ENCODE peak calls at places on chromosome 14, in five cellular contexts. O is NCI-H345; K is activated CD4-positive, alpha-beta memory T cell treated with anti-CD3 and anti-CD28 coated beads, Interleukin-2, amount 10 ng/mL, durations not matched to agents 7 days and 5 days; G is astrocyte of the cerebellum; N is RWPE1. U is an unnamed sample.

GRCh38 chr14:102195446-102195845 is 55.7 kb downstream of the WDR20 start:
- DNase-seq in O (no peak), K (no peak), N (no peak), G (no peak), U (no peak)

GRCh38 chr14:52266179-52266578 is 1.3 kb upstream of the PTGDR start:
- DNase-seq in K (no peak), O (no peak), N (no peak), G (peak), U (no peak)

GRCh38 chr14:55301722-55302121 is 30.5 kb downstream of the FBXO34 start:
- DNase-seq in G (peak), N (peak), K (no peak), O (no peak), U (no peak)

GRCh38 chr14:85437143-85437542 is 92.8 kb upstream of the FLRT2 start:
- DNase-seq in K (no peak), O (no peak), N (peak), G (peak), U (no peak)

GRCh38 chr14:49687942-49688700 is at the start of gene POLE2:
- DNase-seq in O (peak), K (peak), N (peak), G (no peak), U (peak)

GRCh38 chr14:73786942-73787759 is 64.5 kb upstream of the PTGR2 start:
- DNase-seq in O (no peak), K (peak), N (no peak), G (no peak), U (peak)

GRCh38 chr14:76311410-76311758 is 64.6 kb upstream of the ESRRB start:
- DNase-seq in O (no peak), K (no peak), N (no peak), G (no peak), U (no peak)

GRCh38 chr14:94773017-94773681 is 3.2 kb upstream of the GSC start:
- DNase-seq in N (no peak), G (no peak), O (no peak), K (no peak), U (no peak)

GRCh38 chr14:90049390-90049789 is 12.4 kb upstream of the KCNK13 start:
- DNase-seq in O (no peak), N (no peak), G (no peak), K (no peak), U (no peak)

GRCh38 chr14:67569011-67569650 is 30.9 kb downstream of the PIGH start:
- DNase-seq in G (no peak), O (no peak), K (no peak), N (no peak), U (peak)

GRCh38 chr14:89283327-89284060 is 133.5 kb downstream of the FOXN3 start:
- DNase-seq in O (no peak), K (peak), G (no peak), N (no peak), U (peak)

GRCh38 chr14:74223016-74223415 is 16.2 kb upstream of the VSX2 start:
- DNase-seq in N (no peak), K (no peak), O (no peak), G (no peak), U (no peak)

GRCh38 chr14:99643343-99643742 is 1.6 kb upstream of the HHIPL1 start:
- DNase-seq in N (no peak), K (no peak), G (no peak), O (no peak), U (no peak)

GRCh38 chr14:31622060-31622459 is 60.9 kb downstream of the NUBPL start:
- DNase-seq in G (no peak), O (no peak), K (no peak), N (no peak), U (no peak)

GRCh38 chr14:92783813-92784431 is 10.2 kb upstream of the GOLGA5 start:
- DNase-seq in G (peak), O (peak), K (no peak), N (peak), U (peak)

GRCh38 chr14:24816011-24816928 is 182.3 kb upstream of the GZMB start:
- DNase-seq in K (no peak), G (no peak), N (no peak), O (no peak), U (no peak)

GRCh38 chr14:92495041-92495440 is 18.5 kb upstream of the RIN3 start:
- DNase-seq in G (no peak), N (no peak), O (no peak), K (no peak), U (no peak)

GRCh38 chr14:21300892-21301291 is 21.0 kb downstream of the RPGRIP1 start:
- DNase-seq in O (no peak), G (no peak), N (no peak), K (peak), U (no peak)

GRCh38 chr14:63432228-63432627 is 110.9 kb downstream of the PPP2R5E start:
- DNase-seq in G (no peak), O (peak), K (no peak), N (no peak), U (no peak)

GRCh38 chr14:70354204-70354603 is 5.3 kb downstream of the COX16 start:
- DNase-seq in G (no peak), N (no peak), K (no peak), O (no peak), U (no peak)

GRCh38 chr14:31172084-31172483 is 35.5 kb downstream of the HECTD1 start:
- DNase-seq in O (no peak), G (no peak), K (no peak), N (no peak), U (no peak)

GRCh38 chr14:95770777-95771176 is 56.9 kb upstream of the TCL1A start:
- DNase-seq in O (peak), N (no peak), G (no peak), K (no peak), U (peak)

GRCh38 chr14:34911209-34912150 is 36.3 kb upstream of the BAZ1A start:
- DNase-seq in G (peak), O (no peak), N (no peak), K (no peak), U (no peak)

GRCh38 chr14:22878271-22879246 is 4.5 kb upstream of the REM2 start:
- DNase-seq in N (no peak), K (no peak), O (no peak), G (no peak), U (no peak)

GRCh38 chr14:94689218-94689984 is 77.2 kb downstream of the SERPINA3 start:
- DNase-seq in N (peak), G (no peak), K (peak), O (peak), U (peak)

GRCh38 chr14:58628381-58628780 is 9.4 kb upstream of the DACT1 start:
- DNase-seq in N (no peak), G (no peak), K (no peak), O (no peak), U (no peak)

GRCh38 chr14:99314623-99315022 is 42.6 kb upstream of the BCL11B start:
- DNase-seq in G (no peak), K (no peak), O (no peak), N (no peak), U (no peak)

GRCh38 chr14:61183486-61183885 is 97.7 kb downstream of the TMEM30B start:
- DNase-seq in K (no peak), O (peak), G (no peak), N (no peak), U (no peak)

GRCh38 chr14:99357856-99358390 is 85.9 kb upstream of the BCL11B start:
- DNase-seq in G (no peak), O (no peak), K (no peak), N (no peak), U (no peak)

GRCh38 chr14:91374287-91374880 is 43.2 kb downstream of the CCDC88C start:
- DNase-seq in G (no peak), O (peak), K (no peak), N (no peak), U (no peak)